ENCODE peak calls at places on chromosomes 11 and 22, in eight cellular contexts. U, P, O, N, W, I, X and F are unnamed samples.

GRCh38 chr22:16803255-16803917 is 21.8 kb downstream of the XKR3 start:
- DNase-seq in U (no peak), P (no peak), O (no peak), N (no peak), W (no peak), I (no peak), X (no peak), F (no peak)

GRCh38 chr11:114762437-114762836 is 84.1 kb downstream of the NXPE2 start:
- DNase-seq in U (no peak), P (no peak), O (peak; percentile 41), N (peak; percentile 46), W (no peak), I (peak; percentile 54), X (peak; percentile 75), F (peak; percentile 1)

GRCh38 chr22:18000441-18001039 is 23.8 kb downstream of the MICAL3 start:
- DNase-seq in U (no peak), P (no peak), O (no peak), N (peak; percentile 43), W (no peak), I (no peak), X (peak; percentile 54), F (no peak)

GRCh38 chr11:46554205-46555162 is 39.3 kb downstream of the AMBRA1 start:
- DNase-seq in U (no peak), P (peak; percentile 80), O (peak; percentile 81), N (no peak), W (no peak), I (peak; percentile 80), X (peak; percentile 85), F (no peak)

GRCh38 chr11:93271596-93271995 is 58.9 kb upstream of the DEUP1 start:
- DNase-seq in U (no peak), P (no peak), O (no peak), N (no peak), W (no peak), I (no peak), X (no peak), F (no peak)

GRCh38 chr11:114616516-114616915 is 20.9 kb upstream of the NXPE4 start:
- DNase-seq in U (no peak), P (no peak), O (no peak), N (no peak), W (no peak), I (no peak), X (no peak), F (no peak)

GRCh38 chr11:122779047-122779629 is 59.2 kb upstream of the CRTAM start:
- DNase-seq in U (no peak), P (no peak), O (no peak), N (no peak), W (no peak), I (no peak), X (no peak), F (no peak)

GRCh38 chr22:30969532-30970355 is 679 bp downstream of the TUG1 start:
- DNase-seq in U (peak; percentile 40), P (no peak), O (peak; percentile 31), N (no peak), W (no peak), I (peak; percentile 44), X (peak; percentile 73), F (no peak)

GRCh38 chr11:85042368-85042767 is 584.8 kb downstream of the DLG2 start:
- DNase-seq in U (no peak), P (no peak), O (no peak), N (peak; percentile 40), W (no peak), I (no peak), X (no peak), F (no peak)

GRCh38 chr11:1152316-1153104 is 5.2 kb upstream of the MUC5AC start:
- DNase-seq in U (no peak), P (no peak), O (peak; percentile 51), N (no peak), W (no peak), I (peak; percentile 78), X (no peak), F (no peak)

DNA sequence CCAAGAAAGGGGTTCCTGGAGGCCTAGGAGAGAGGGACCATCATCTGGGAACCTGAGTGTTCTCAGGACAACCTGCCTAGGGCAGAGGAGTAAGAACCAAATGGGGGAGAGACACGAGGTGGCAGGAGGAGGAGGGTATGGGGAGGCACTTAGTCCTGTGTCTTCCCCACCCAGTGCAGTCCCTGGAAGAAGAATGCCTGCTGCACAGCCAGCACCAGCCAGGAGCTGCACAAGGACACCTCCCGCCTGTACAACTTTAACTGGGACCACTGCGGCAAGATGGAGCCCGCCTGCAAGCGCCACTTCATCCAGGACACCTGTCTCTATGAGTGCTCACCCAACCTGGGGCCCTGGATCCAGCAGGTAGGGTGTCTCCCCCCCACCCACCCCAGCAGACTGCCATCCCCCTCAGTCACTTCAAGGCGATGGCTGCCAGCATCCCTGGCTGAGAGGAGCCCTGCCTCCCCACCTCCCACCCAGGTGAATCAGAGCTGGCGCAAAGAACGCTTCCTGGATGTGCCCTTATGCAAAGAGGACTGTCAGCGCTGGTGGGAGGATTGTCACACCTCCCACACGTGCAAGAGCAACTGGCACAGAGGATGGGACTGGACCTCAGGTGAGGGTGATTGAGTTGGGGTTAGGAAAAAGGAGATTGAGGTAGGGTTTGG is 3.7 kb upstream of the INPPL1 start:
- DNase-seq in U (no peak), P (no peak), O (no peak), N (no peak), W (no peak), I (no peak), X (no peak), F (no peak)
- H3K4me2 ChIP-seq in U (no peak overlapping the region), P (no peak overlapping the region), O (no peak overlapping the region), N (no peak overlapping the region), W (peak overlapping the region; percentile 46), I (no peak overlapping the region), X (no peak overlapping the region), F (no peak overlapping the region)

GRCh38 chr11:86219291-86220193 is 25.0 kb upstream of the EED start:
- DNase-seq in U (no peak), P (no peak), O (no peak), N (no peak), W (peak; percentile 86), I (no peak), X (no peak), F (no peak)

GRCh38 chr11:86214710-86215109 is 29.8 kb upstream of the EED start:
- DNase-seq in U (no peak), P (no peak), O (no peak), N (no peak), W (peak; percentile 91), I (no peak), X (peak; percentile 17), F (no peak)

GRCh38 chr11:86222081-86222480 is 22.5 kb upstream of the EED start:
- DNase-seq in U (no peak), P (no peak), O (no peak), N (no peak), W (no peak), I (no peak), X (no peak), F (no peak)

GRCh38 chr11:86220654-86221053 is 23.9 kb upstream of the EED start:
- DNase-seq in U (no peak), P (no peak), O (no peak), N (no peak), W (no peak), I (no peak), X (no peak), F (no peak)

GRCh38 chr11:86218125-86219081 is 26.1 kb upstream of the EED start:
- DNase-seq in U (peak; percentile 74), P (peak; percentile 66), O (peak; percentile 47), N (peak; percentile 59), W (peak; percentile 76), I (peak; percentile 76), X (peak; percentile 89), F (no peak)
- H3K9ac ChIP-seq in U (no peak overlapping the region), P (no peak overlapping the region), O (peak overlapping the region; percentile 15), N (no peak overlapping the region), W (peak overlapping the region; percentile 7), I (peak overlapping the region; percentile 38), X (peak overlapping the region; percentile 48), F (no peak overlapping the region)

DNA sequence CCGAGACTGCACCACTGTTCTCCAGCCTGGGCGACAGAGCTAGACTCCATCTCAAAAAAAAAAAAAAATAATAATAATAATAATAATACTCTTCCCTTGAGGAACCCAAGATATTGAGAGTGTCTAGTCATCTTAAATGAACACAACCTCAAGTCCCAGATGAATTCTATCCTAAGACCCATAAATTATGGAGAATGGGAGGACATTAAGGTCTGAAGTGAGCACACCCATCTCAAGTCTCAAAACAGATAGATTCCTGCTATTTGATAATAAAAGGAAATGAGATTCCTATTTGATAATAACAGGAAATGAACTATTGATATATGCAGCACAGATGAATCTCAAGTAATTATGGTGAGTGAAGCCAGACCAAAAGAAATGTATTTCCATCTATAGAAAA is 51.5 kb downstream of the MAPK1 start:
- DNase-seq in U (no peak), P (no peak), O (no peak), N (no peak), W (no peak), I (no peak), X (no peak), F (no peak)
- H3K4me3 ChIP-seq in U (no peak overlapping the region), P (no peak overlapping the region), O (no peak overlapping the region), N (no peak overlapping the region), W (no peak overlapping the region), I (no peak overlapping the region), X (peak overlapping the region; percentile 35), F (no peak overlapping the region)

DNA sequence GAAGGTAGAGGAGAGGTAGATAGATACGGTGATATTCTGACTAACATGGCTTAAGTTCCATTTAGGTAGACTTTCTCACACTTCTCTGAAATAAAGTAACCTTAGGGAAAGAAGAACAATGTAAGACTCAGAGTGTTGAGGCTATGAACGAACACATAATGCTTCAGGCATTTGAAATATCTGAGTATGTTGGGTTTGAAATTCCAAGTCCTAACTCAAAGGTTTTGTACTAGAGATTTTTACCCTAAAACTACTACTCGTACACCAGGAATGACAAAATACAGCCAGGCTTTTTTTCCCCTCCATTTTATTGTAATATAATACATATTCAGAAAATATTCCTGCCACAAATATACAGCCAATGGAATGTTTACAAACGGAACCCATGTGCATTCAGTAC is 592.6 kb downstream of the ETS1 start:
- DNase-seq in U (no peak), P (no peak), O (peak; percentile 87), N (no peak), W (no peak), I (peak; percentile 69), X (peak; percentile 71), F (no peak)
- H3K4me2 ChIP-seq in U (no peak overlapping the region), P (no peak overlapping the region), O (peak overlapping the region; percentile 33), N (no peak overlapping the region), W (no peak overlapping the region), I (peak overlapping the region; percentile 64), X (peak overlapping the region; percentile 38), F (no peak overlapping the region)